ENCODE peak calls at places on chromosomes 4 and X, in six cellular contexts. One of them, this sample, is unnamed.

GRCh38 chr4:23614284-23614892 is 275.5 kb downstream of the PPARGC1A start:
- DNase-seq in fibroblast of lung: peak; percentile 61
- DNase-seq in NT2/D1: peak; percentile 30
- DNase-seq in right cardiac atrium: no peak
- DNase-seq in mesenchymal stem cell: peak; percentile 18
- DNase-seq in heart right ventricle: no peak
- DNase-seq in this sample: no peak

GRCh38 chr4:26431461-26432165 is 58.7 kb downstream of the CCKAR start:
- DNase-seq in right cardiac atrium: no peak
- DNase-seq in fibroblast of lung: no peak
- DNase-seq in NT2/D1: no peak
- DNase-seq in heart right ventricle: no peak
- DNase-seq in mesenchymal stem cell: no peak
- DNase-seq in this sample: no peak

GRCh38 chr4:2304877-2305561 is 43.1 kb upstream of the MXD4 start:
- DNase-seq in right cardiac atrium: no peak
- DNase-seq in mesenchymal stem cell: no peak
- DNase-seq in heart right ventricle: no peak
- DNase-seq in NT2/D1: no peak
- DNase-seq in fibroblast of lung: no peak
- DNase-seq in this sample: peak; percentile 56

GRCh38 chrX:32987139-32987538 is 224.2 kb downstream of the DMD start:
- DNase-seq in mesenchymal stem cell: no peak
- DNase-seq in right cardiac atrium: peak; percentile 55
- DNase-seq in NT2/D1: peak; percentile 30
- DNase-seq in heart right ventricle: no peak
- DNase-seq in fibroblast of lung: no peak
- DNase-seq in this sample: no peak

GRCh38 chr4:3807861-3808521 is 41.8 kb downstream of the ADRA2C start:
- DNase-seq in right cardiac atrium: no peak
- DNase-seq in mesenchymal stem cell: no peak
- DNase-seq in fibroblast of lung: no peak
- DNase-seq in NT2/D1: no peak
- DNase-seq in heart right ventricle: no peak
- DNase-seq in this sample: no peak

GRCh38 chr4:24103434-24104168 is 213.8 kb upstream of the PPARGC1A start:
- DNase-seq in fibroblast of lung: peak; percentile 66
- DNase-seq in NT2/D1: no peak
- DNase-seq in right cardiac atrium: no peak
- DNase-seq in mesenchymal stem cell: peak; percentile 56
- DNase-seq in heart right ventricle: no peak
- DNase-seq in this sample: no peak

GRCh38 chr4:110487873-110488272 is 11.9 kb downstream of the ENPEP start:
- DNase-seq in right cardiac atrium: no peak
- DNase-seq in mesenchymal stem cell: peak; percentile 76
- DNase-seq in NT2/D1: peak; percentile 49
- DNase-seq in fibroblast of lung: no peak
- DNase-seq in heart right ventricle: no peak
- DNase-seq in this sample: no peak

GRCh38 chr4:113700602-113701150 is 60.9 kb downstream of the CAMK2D start:
- DNase-seq in mesenchymal stem cell: peak; percentile 27
- DNase-seq in right cardiac atrium: no peak
- DNase-seq in NT2/D1: no peak
- DNase-seq in fibroblast of lung: no peak
- DNase-seq in heart right ventricle: no peak
- DNase-seq in this sample: no peak

GRCh38 chr4:139144161-139144859 is 32.7 kb downstream of the ELF2 start:
- DNase-seq in right cardiac atrium: peak; percentile 64
- DNase-seq in NT2/D1: no peak
- DNase-seq in mesenchymal stem cell: peak; percentile 50
- DNase-seq in heart right ventricle: peak; percentile 18
- DNase-seq in fibroblast of lung: peak; percentile 73
- DNase-seq in this sample: peak; percentile 68

GRCh38 chrX:89021964-89022363 is 274.9 kb downstream of the CPXCR1 start:
- DNase-seq in fibroblast of lung: no peak
- DNase-seq in mesenchymal stem cell: no peak
- DNase-seq in right cardiac atrium: no peak
- DNase-seq in NT2/D1: no peak
- DNase-seq in heart right ventricle: no peak
- DNase-seq in this sample: no peak

GRCh38 chrX:85114776-85115175 is 111.1 kb downstream of the APOOL start:
- DNase-seq in fibroblast of lung: no peak
- DNase-seq in heart right ventricle: no peak
- DNase-seq in right cardiac atrium: no peak
- DNase-seq in NT2/D1: no peak
- DNase-seq in mesenchymal stem cell: no peak
- DNase-seq in this sample: no peak

GRCh38 chr4:13641084-13641483 is 13.6 kb upstream of the BOD1L1 start:
- DNase-seq in NT2/D1: no peak
- DNase-seq in mesenchymal stem cell: no peak
- DNase-seq in heart right ventricle: no peak
- DNase-seq in fibroblast of lung: no peak
- DNase-seq in right cardiac atrium: no peak
- DNase-seq in this sample: no peak

DNA sequence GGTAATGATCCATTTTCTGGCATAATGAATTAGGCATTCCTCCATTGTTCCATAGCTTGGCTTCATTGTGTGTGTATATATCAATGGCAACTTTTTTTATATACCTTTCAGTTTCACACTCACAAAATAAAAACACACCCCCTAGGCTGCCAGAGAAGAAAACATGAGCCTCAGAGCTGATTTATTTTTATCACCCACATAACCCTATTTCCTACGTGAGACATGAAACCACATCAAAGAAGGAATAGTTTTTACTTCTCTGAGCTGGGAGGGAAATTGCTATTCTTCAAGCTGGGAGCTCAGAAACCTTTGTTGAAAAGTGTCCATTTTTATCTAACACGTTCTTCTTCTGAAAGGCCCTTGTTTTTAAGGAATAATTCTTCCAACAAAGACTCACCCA is 126.7 kb upstream of the RAI2 start:
- DNase-seq in NT2/D1: no peak
- DNase-seq in mesenchymal stem cell: no peak
- DNase-seq in heart right ventricle: no peak
- DNase-seq in fibroblast of lung: no peak
- DNase-seq in right cardiac atrium: no peak
- DNase-seq in this sample: no peak
- H3K4me1 ChIP-seq in NT2/D1: no peaks in the 10 kb centered on the region
- H3K4me1 ChIP-seq in mesenchymal stem cell: no peaks in the 10 kb centered on the region
- H3K4me1 ChIP-seq in heart right ventricle: no peaks in the 10 kb centered on the region
- H3K4me1 ChIP-seq in fibroblast of lung: no peaks in the 10 kb centered on the region
- H3K4me1 ChIP-seq in right cardiac atrium: no peaks in the 10 kb centered on the region
- H3K4me1 ChIP-seq in this sample: no peaks in the 10 kb centered on the region

DNA sequence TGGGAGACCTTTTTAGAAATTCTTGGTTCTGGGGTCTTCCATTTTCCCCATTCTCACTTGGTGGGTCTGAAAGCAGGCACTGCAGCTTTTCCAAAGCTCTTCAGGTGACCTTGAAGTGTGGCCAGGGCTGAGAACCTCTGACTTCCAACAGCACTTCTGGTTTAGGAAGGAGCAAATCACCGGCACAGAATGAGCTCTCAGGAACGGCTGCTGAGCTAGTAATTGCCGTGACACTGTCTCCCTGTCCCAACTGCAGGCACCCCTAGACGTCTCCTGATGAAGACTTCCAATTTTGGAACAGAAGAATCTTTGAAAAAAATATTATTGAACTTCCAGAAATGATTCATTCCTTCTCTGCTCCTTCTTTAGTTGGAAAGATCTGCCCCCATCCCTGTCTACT is 31.3 kb downstream of the CD38 start:
- DNase-seq in fibroblast of lung: no peak
- DNase-seq in mesenchymal stem cell: no peak
- DNase-seq in NT2/D1: no peak
- DNase-seq in heart right ventricle: no peak
- DNase-seq in right cardiac atrium: no peak
- DNase-seq in this sample: no peak
- H3K4me3 ChIP-seq in fibroblast of lung: no peak overlapping the region
- H3K4me3 ChIP-seq in mesenchymal stem cell: no peak overlapping the region
- H3K4me3 ChIP-seq in NT2/D1: no peak overlapping the region
- H3K4me3 ChIP-seq in heart right ventricle: peak overlapping the region; percentile 32
- H3K4me3 ChIP-seq in right cardiac atrium: no peak overlapping the region
- H3K4me3 ChIP-seq in this sample: no peak overlapping the region

GRCh38 chrX:15755091-15755490 is 17.0 kb downstream of the CA5B start:
- DNase-seq in fibroblast of lung: no peak
- DNase-seq in right cardiac atrium: no peak
- DNase-seq in NT2/D1: no peak
- DNase-seq in mesenchymal stem cell: no peak
- DNase-seq in heart right ventricle: no peak
- DNase-seq in this sample: no peak
- H3K4me1 ChIP-seq in fibroblast of lung: peaks cover 7% of the 10 kb centered on the region
- H3K4me1 ChIP-seq in right cardiac atrium: peaks cover 4% of the 10 kb centered on the region
- H3K4me1 ChIP-seq in NT2/D1: peaks cover 3% of the 10 kb centered on the region
- H3K4me1 ChIP-seq in mesenchymal stem cell: no peaks in the 10 kb centered on the region
- H3K4me1 ChIP-seq in heart right ventricle: no peaks in the 10 kb centered on the region
- H3K4me1 ChIP-seq in this sample: peaks cover 15% of the 10 kb centered on the region

GRCh38 chrX:133415276-133416105 is at the start of gene GPC4:
- DNase-seq in NT2/D1: no peak
- DNase-seq in fibroblast of lung: peak; percentile 65
- DNase-seq in right cardiac atrium: peak; percentile 86
- DNase-seq in heart right ventricle: peak; percentile 60
- DNase-seq in mesenchymal stem cell: peak; percentile 67
- DNase-seq in this sample: peak; percentile 52
- H3K4me3 ChIP-seq in NT2/D1: peak within 1 kb of the TSS; percentile 65
- H3K4me3 ChIP-seq in fibroblast of lung: peak within 1 kb of the TSS; percentile 21
- H3K4me3 ChIP-seq in right cardiac atrium: peak within 1 kb of the TSS; percentile 30
- H3K4me3 ChIP-seq in heart right ventricle: peak within 1 kb of the TSS; percentile 55
- H3K4me3 ChIP-seq in mesenchymal stem cell: peak within 1 kb of the TSS; percentile 84
- H3K4me3 ChIP-seq in this sample: peak within 1 kb of the TSS; percentile 81

GRCh38 chrX:10569946-10570345 is 50.4 kb downstream of the MID1 start:
- DNase-seq in NT2/D1: no peak
- DNase-seq in mesenchymal stem cell: no peak
- DNase-seq in right cardiac atrium: no peak
- DNase-seq in fibroblast of lung: peak; percentile 73
- DNase-seq in heart right ventricle: no peak
- DNase-seq in this sample: no peak
- H3K4me1 ChIP-seq in NT2/D1: no peaks in the 10 kb centered on the region
- H3K4me1 ChIP-seq in mesenchymal stem cell: peaks cover 14% of the 10 kb centered on the region
- H3K4me1 ChIP-seq in right cardiac atrium: peaks cover 2% of the 10 kb centered on the region
- H3K4me1 ChIP-seq in fibroblast of lung: peaks cover 12% of the 10 kb centered on the region
- H3K4me1 ChIP-seq in heart right ventricle: no peaks in the 10 kb centered on the region
- H3K4me1 ChIP-seq in this sample: no peaks in the 10 kb centered on the region

This sample was measured in tibial artery.